ENCODE peak calls at places on chromosomes 7 and 10, in five cellular contexts. M is lung, F is heart left ventricle, Z is left ventricle myocardium inferior, K is PC-3. Q is an unnamed sample. For H3K27me3, the result is how much of the 10 kb centered on the place peaks cover.

GRCh38 chr7:40885503-40885902 is 750.7 kb downstream of the SUGCT start:
- DNase-seq in M (no peak), F (no peak), Z (no peak), K (peak), Q (no peak)

GRCh38 chr7:96219382-96220130 is 102.3 kb downstream of the SLC25A13 start:
- DNase-seq in M (no peak), F (no peak), Z (no peak), K (peak), Q (no peak)

GRCh38 chr10:17652585-17652984 is 8.6 kb downstream of the STAM start:
- DNase-seq in M (no peak), F (no peak), Z (no peak), K (no peak), Q (no peak)

GRCh38 chr10:62437696-62438095 is 63.5 kb downstream of the ZNF365 start:
- DNase-seq in M (no peak), F (no peak), Z (no peak), K (peak), Q (no peak)

GRCh38 chr10:132110713-132111112 is 45.0 kb downstream of the JAKMIP3 start:
- DNase-seq in M (no peak), F (peak), Z (peak), K (no peak), Q (peak)

GRCh38 chr7:73850781-73851207 is 8.5 kb upstream of the METTL27 start:
- DNase-seq in M (peak), F (peak), Z (no peak), K (peak), Q (no peak)

GRCh38 chr10:81981724-81982123 is 106.7 kb downstream of the NRG3 start:
- DNase-seq in M (no peak), F (no peak), Z (no peak), K (no peak), Q (no peak)

GRCh38 chr7:29328050-29328449 is 133.5 kb downstream of the CHN2 start:
- DNase-seq in M (no peak), F (no peak), Z (no peak), K (no peak), Q (no peak)

GRCh38 chr7:80294321-80294720 is 159.7 kb downstream of the GNAI1 start:
- DNase-seq in M (no peak), F (no peak), Z (no peak), K (no peak), Q (no peak)

GRCh38 chr7:85681241-85681640 is 494.4 kb upstream of the SEMA3D start:
- DNase-seq in M (no peak), F (no peak), Z (no peak), K (no peak), Q (no peak)

GRCh38 chr10:491667-492424 is 197.6 kb downstream of the DIP2C start:
- DNase-seq in M (no peak), F (no peak), Z (no peak), K (no peak), Q (no peak)

GRCh38 chr7:131328387-131329175 is 905 bp downstream of the MKLN1 start:
- DNase-seq in M (no peak), F (no peak), Z (no peak), K (peak), Q (no peak)

GRCh38 chr10:82691211-82691610 is 816.2 kb downstream of the NRG3 start:
- DNase-seq in M (no peak), F (no peak), Z (no peak), K (no peak), Q (no peak)

GRCh38 chr10:60384708-60385398 is 4.8 kb downstream of the ANK3 start:
- DNase-seq in M (no peak), F (peak), Z (no peak), K (peak), Q (no peak)

GRCh38 chr10:69334258-69335062 is 56.2 kb downstream of the HK1 start:
- DNase-seq in M (no peak), F (no peak), Z (no peak), K (no peak), Q (no peak)

GRCh38 chr7:48365010-48365409 is 193.8 kb downstream of the ABCA13 start:
- DNase-seq in M (no peak), F (no peak), Z (no peak), K (peak), Q (no peak)

GRCh38 chr10:83983578-83984255 is 155.6 kb upstream of the GHITM start:
- DNase-seq in M (no peak), F (no peak), Z (no peak), K (no peak), Q (no peak)

GRCh38 chr10:102997998-102998397 is 79.9 kb downstream of the CNNM2 start:
- DNase-seq in M (no peak), F (no peak), Z (no peak), K (peak), Q (no peak)

GRCh38 chr7:44595934-44596635 is 10.3 kb upstream of the OGDH start:
- DNase-seq in M (no peak), F (no peak), Z (no peak), K (no peak), Q (no peak)
- TF ChIP-seq CTCF in M (no peak), F (no peak), Z (peak), K (no peak), Q (no peak)

GRCh38 chr7:70829221-70830059 is 302.5 kb upstream of the GALNT17 start:
- DNase-seq in M (peak), F (peak), Z (peak), K (peak), Q (peak)
- H3K4me3 ChIP-seq in M (no peak), F (peak), Z (peak), K (no peak), Q (peak)

GRCh38 chr10:101236376-101237079 is 7.3 kb upstream of the LBX1 start:
- DNase-seq in M (no peak), F (no peak), Z (no peak), K (no peak), Q (no peak)
- H3K27me3 ChIP-seq in M (under half), F (half or more), Z (half or more), K (under half), Q (under half)

DNA sequence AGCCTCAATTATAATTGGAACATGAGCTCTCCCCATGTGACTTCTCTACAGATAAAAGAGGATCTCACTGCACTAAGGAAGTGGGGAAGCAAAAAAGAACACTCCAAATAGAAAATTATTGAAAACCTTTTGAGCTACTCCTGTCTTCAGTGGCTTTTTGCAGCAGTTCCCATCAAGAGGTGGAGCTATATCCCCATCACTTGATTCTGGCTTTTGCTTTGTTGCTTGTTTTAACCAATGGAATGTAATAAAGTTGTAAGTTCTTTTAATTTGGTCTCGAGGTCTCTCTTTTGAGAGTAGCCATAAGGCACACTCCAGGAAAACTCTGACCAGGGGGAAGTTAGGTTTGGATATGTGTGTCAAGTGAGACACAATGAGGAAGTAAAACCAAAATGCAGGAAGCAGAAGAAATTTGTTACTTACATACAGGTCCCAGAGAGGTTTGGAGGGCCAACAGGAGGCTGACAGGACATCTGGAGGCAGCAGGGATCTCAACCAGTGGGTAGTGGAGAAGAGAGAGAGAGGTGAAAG is 569.4 kb downstream of the HTR7 start:
- DNase-seq in M (no peak), F (no peak), Z (no peak), K (peak), Q (no peak)
- TF ChIP-seq CTCF in M (no peak), F (no peak), Z (no peak), K (peak), Q (peak)

DNA sequence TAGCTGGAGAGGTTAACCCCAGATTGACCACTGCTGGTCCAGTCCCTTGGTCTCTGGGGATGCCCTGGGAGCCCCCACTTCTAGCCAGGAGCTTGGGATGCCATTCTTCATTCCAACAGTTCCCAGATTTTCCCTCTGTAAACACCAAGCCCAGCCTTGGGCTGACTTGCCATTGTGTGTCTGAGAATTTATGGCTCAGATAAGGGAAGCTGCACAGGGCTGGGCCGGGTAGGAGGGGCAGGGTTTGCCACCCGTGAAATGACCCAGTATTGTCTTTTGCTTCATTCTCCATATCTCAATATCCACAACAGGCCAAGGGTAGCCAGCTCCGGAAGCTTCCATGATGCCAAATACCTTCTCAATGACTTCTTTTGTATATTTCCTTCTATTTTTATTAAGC is 32.1 kb downstream of the AFAP1L2 start:
- DNase-seq in M (no peak), F (no peak), Z (no peak), K (no peak), Q (no peak)
- H3K4me3 ChIP-seq in M (no peak), F (no peak), Z (no peak), K (no peak), Q (no peak)

GRCh38 chr7:69245646-69246045 is 352.6 kb upstream of the AUTS2 start:
- DNase-seq in M (no peak), F (no peak), Z (no peak), K (no peak), Q (no peak)
- H3K27me3 ChIP-seq in M (under half), F (under half), Z (under half), K (under half), Q (under half)